ENCODE peak calls at places on chromosomes 2 and 18, in four cellular contexts. F, O, A and X are unnamed samples.

GRCh38 chr18:7305416-7305815 is 74.5 kb downstream of the LRRC30 start:
- DNase-seq in F (no peak), O (no peak), A (no peak), X (no peak)

GRCh38 chr2:7882296-7882695 is 799.6 kb upstream of the ID2 start:
- DNase-seq in F (no peak), O (no peak), A (no peak), X (no peak)

GRCh38 chr2:66212749-66213148 is 222.2 kb upstream of the MEIS1 start:
- DNase-seq in F (no peak), O (no peak), A (no peak), X (no peak)

GRCh38 chr2:132815522-132815921 is 145.5 kb upstream of the LYPD1 start:
- DNase-seq in F (no peak), O (no peak), A (no peak), X (no peak)

GRCh38 chr2:52463457-52463856 is 1304.1 kb upstream of the CHAC2 start:
- DNase-seq in F (no peak), O (no peak), A (no peak), X (no peak)

GRCh38 chr2:7943446-7943845 is 738.4 kb upstream of the ID2 start:
- DNase-seq in F (no peak), O (no peak), A (no peak), X (no peak)

GRCh38 chr2:112048887-112049286 is 6.2 kb upstream of the TMEM87B start:
- DNase-seq in F (peak; percentile 45), O (no peak), A (no peak), X (peak; percentile 42)

GRCh38 chr18:42459873-42460272 is 504.8 kb downstream of the PIK3C3 start:
- DNase-seq in F (no peak), O (no peak), A (no peak), X (no peak)

GRCh38 chr18:35695803-35696202 is 114.3 kb downstream of the GALNT1 start:
- DNase-seq in F (no peak), O (no peak), A (no peak), X (no peak)

GRCh38 chr18:3016584-3017292 is 3.8 kb upstream of the LPIN2 start:
- DNase-seq in F (no peak), O (no peak), A (no peak), X (no peak)

GRCh38 chr18:70288851-70289328 is at the start of gene SOCS6:
- DNase-seq in F (no peak), O (peak; percentile 70), A (peak; percentile 76), X (peak; percentile 89)

GRCh38 chr2:85501244-85501643 is 37.7 kb upstream of the MAT2A start:
- DNase-seq in F (peak; percentile 60), O (peak; percentile 28), A (no peak), X (no peak)

GRCh38 chr18:26185267-26185666 is 41.0 kb upstream of the TAF4B start:
- DNase-seq in F (no peak), O (no peak), A (no peak), X (no peak)
- TF ChIP-seq TEAD4 in F (no peak), O (no peak), A (no peak), X (no peak)

GRCh38 chr2:137886432-137886831 is 77.8 kb upstream of the HNMT start:
- DNase-seq in F (no peak), O (peak; percentile 18), A (no peak), X (no peak)
- TF ChIP-seq TEAD4 in F (no peak), O (no peak), A (no peak), X (no peak)

GRCh38 chr2:64975232-64975791 is 13.9 kb upstream of the SLC1A4 start:
- DNase-seq in F (no peak), O (no peak), A (no peak), X (no peak)
- TF ChIP-seq TEAD4 in F (no peak), O (no peak), A (no peak), X (peak; percentile 87)

DNA sequence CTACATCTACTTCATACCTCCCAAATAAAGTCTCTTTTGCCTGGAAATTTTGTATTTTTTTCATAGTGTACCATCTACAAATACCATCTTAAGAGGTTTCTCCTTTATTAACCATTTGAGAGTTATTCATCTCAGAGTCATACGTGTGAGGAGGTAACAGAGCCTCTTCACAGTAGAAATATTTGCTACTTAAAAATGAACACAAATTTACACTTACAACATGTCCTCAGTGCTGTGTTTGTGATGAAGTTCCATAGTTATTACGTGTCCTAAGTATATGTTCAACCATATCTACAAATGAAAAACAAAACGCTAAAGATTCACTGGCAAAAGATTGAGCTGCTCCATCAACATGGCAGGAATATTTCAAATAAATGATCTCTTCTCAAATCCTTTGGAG is 48.5 kb upstream of the HNRNPA3 start:
- DNase-seq in F (no peak), O (no peak), A (no peak), X (no peak)
- TF ChIP-seq TEAD4 in F (no peak), O (no peak), A (no peak), X (no peak)

DNA sequence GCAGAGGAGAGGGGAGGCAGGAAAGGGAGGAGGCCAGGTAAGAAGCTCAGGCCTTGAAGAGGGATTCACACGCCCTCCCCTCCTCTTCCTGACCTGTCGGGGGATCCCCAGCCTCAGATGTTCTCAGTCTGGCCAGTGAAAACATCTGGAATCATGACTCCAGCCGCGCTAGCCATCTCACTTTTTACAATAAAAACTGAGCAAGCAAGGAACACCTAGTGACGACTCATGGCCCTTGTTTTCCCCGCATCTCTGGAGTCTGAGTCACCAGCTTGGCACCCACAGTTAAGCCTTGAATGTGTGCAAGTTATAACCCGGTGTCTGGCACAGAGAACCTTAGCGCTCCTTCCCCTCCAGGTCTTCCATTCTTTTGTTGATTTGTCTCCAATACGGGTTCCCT is 74.3 kb downstream of the SH3BP4 start:
- DNase-seq in F (no peak), O (no peak), A (no peak), X (no peak)
- TF ChIP-seq TEAD4 in F (no peak), O (no peak), A (no peak), X (peak; percentile 67)

DNA sequence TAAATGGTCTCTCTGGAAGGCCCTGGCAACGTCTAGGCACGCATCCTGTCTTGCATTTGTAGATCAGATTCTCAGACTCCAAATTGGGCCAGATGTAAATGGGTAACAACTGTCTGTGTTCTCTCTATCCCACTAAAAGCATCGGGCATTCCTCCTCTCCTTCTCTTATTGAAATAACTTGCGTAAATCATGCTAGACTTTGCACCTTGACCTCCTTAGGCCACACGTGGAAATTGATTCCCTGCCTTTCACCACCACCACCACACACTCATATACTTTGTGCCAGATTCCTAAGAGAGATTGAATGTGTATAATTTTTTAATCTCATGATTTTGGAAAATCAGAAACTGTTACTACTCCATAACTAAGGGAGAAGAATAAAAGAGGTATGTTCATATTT is 21.3 kb downstream of the MAPRE3 start:
- DNase-seq in F (no peak), O (no peak), A (no peak), X (no peak)
- TF ChIP-seq TEAD4 in F (no peak), O (no peak), A (no peak), X (no peak)

DNA sequence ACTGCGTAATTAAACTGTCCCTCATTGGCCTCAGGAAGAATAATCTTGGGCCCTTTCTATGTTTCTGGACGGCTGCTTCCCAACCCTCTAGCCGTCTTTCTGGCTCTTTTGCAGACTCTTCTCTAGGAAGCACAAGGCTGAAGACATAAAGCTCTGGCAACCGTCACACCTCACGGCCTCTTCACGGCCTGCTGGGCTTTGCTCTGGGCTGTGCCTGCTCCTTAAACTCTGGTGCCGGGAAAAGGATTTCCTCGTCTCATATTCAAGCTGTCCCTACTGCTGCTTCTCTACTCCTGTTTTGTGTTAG is 36.0 kb upstream of the WIPF1 start:
- DNase-seq in F (no peak), O (no peak), A (no peak), X (no peak)
- TF ChIP-seq TEAD4 in F (no peak), O (no peak), A (no peak), X (no peak)